ENCODE peak calls at places on chromosomes 6 and 20, in five cellular contexts. U is adipocyte; V is CD4-positive, alpha-beta memory T cell; F is NCI-H524; W is Karpas-422. C is an unnamed sample.
A peak's percentile ranks its signal among the peaks of the same experiment; 100 is the strongest.

GRCh38 chr6:35048031-35048613 is 93.0 kb downstream of the TCP11 start:
- DNase-seq in U (no peak), V (no peak), F (no peak), W (no peak), C (no peak)

GRCh38 chr20:53865905-53866786 is 204.2 kb downstream of the BCAS1 start:
- DNase-seq in U (peak; percentile 73), V (no peak), F (peak; percentile 52), W (peak; percentile 45), C (peak; percentile 36)

GRCh38 chr20:51452091-51452613 is 90.4 kb downstream of the NFATC2 start:
- DNase-seq in U (no peak), V (no peak), F (no peak), W (no peak), C (peak; percentile 25)

GRCh38 chr6:152206072-152206818 is 398.8 kb downstream of the ESR1 start:
- DNase-seq in U (peak; percentile 19), V (peak; percentile 39), F (no peak), W (peak; percentile 74), C (no peak)

GRCh38 chr20:62054451-62054953 is 11.2 kb downstream of the TAF4 start:
- DNase-seq in U (no peak), V (no peak), F (no peak), W (no peak), C (no peak)

GRCh38 chr6:3175742-3176321 is 18.5 kb upstream of the TUBB2A start:
- DNase-seq in U (no peak), V (no peak), F (no peak), W (peak; percentile 23), C (no peak)

GRCh38 chr6:11495565-11496145 is 41.9 kb upstream of the TMEM170B start:
- DNase-seq in U (no peak), V (no peak), F (no peak), W (no peak), C (no peak)

GRCh38 chr20:48975955-48976354 is 54.4 kb downstream of the ARFGEF2 start:
- DNase-seq in U (no peak), V (no peak), F (no peak), W (no peak), C (no peak)

GRCh38 chr6:52574709-52575489 is 2.0 kb downstream of the TRAM2 start:
- DNase-seq in U (peak; percentile 82), V (peak; percentile 78), F (no peak), W (no peak), C (no peak)

GRCh38 chr6:12504325-12504966 is 212.1 kb upstream of the PHACTR1 start:
- DNase-seq in U (no peak), V (no peak), F (no peak), W (peak; percentile 74), C (no peak)

GRCh38 chr6:157763129-157763893 is 59.7 kb upstream of the SNX9 start:
- DNase-seq in U (peak; percentile 82), V (no peak), F (no peak), W (peak; percentile 43), C (peak; percentile 71)

GRCh38 chr20:21719592-21720214 is 14.2 kb downstream of the PAX1 start:
- DNase-seq in U (peak; percentile 84), V (peak; percentile 16), F (peak; percentile 26), W (peak; percentile 88), C (peak; percentile 16)

GRCh38 chr20:24662286-24662685 is 192.9 kb downstream of the SYNDIG1 start:
- DNase-seq in U (no peak), V (no peak), F (peak; percentile 51), W (no peak), C (peak; percentile 82)

GRCh38 chr6:137867685-137868509 is 838 bp downstream of the TNFAIP3 start:
- DNase-seq in U (peak; percentile 60), V (peak; percentile 74), F (peak; percentile 62), W (peak; percentile 50), C (no peak)

GRCh38 chr20:11376998-11377397 is 540.7 kb upstream of the BTBD3 start:
- DNase-seq in U (no peak), V (no peak), F (no peak), W (no peak), C (no peak)

GRCh38 chr20:11072982-11073381 is 399.2 kb upstream of the JAG1 start:
- DNase-seq in U (no peak), V (no peak), F (no peak), W (no peak), C (no peak)

GRCh38 chr20:21048841-21049273 is 57.3 kb downstream of the LINC00237 start:
- DNase-seq in U (no peak), V (peak; percentile 23), F (no peak), W (peak; percentile 80), C (no peak)

GRCh38 chr6:15434823-15435380 is 189.0 kb downstream of the JARID2 start:
- DNase-seq in U (no peak), V (no peak), F (no peak), W (no peak), C (no peak)

GRCh38 chr20:2756056-2756611 is 44.3 kb downstream of the CPXM1 start:
- DNase-seq in U (peak; percentile 48), V (no peak), F (peak; percentile 30), W (no peak), C (no peak)

GRCh38 chr20:58855506-58856314 is 3.2 kb downstream of the GNAS start:
- DNase-seq in U (no peak), V (no peak), F (no peak), W (no peak), C (no peak)

GRCh38 chr6:98686008-98686601 is 148.3 kb upstream of the POU3F2 start:
- DNase-seq in U (no peak), V (no peak), F (no peak), W (no peak), C (no peak)

GRCh38 chr6:41074692-41075436 is 2.1 kb downstream of the NFYA start:
- DNase-seq in U (peak; percentile 19), V (no peak), F (no peak), W (no peak), C (no peak)

GRCh38 chr20:3242167-3242692 is 3.2 kb upstream of the SLC4A11 start:
- DNase-seq in U (no peak), V (no peak), F (no peak), W (no peak), C (no peak)

GRCh38 chr20:44407402-44408184 is 52.1 kb downstream of the HNF4A start:
- DNase-seq in U (peak; percentile 20), V (no peak), F (no peak), W (no peak), C (no peak)

GRCh38 chr6:13831623-13832022 is 17.3 kb upstream of the MCUR1 start:
- DNase-seq in U (no peak), V (no peak), F (no peak), W (no peak), C (no peak)

GRCh38 chr20:48722002-48722731 is 105.6 kb downstream of the PREX1 start:
- DNase-seq in U (peak; percentile 43), V (no peak), F (no peak), W (no peak), C (no peak)

GRCh38 chr6:148142821-148143220 is 199.8 kb upstream of the SASH1 start:
- DNase-seq in U (no peak), V (no peak), F (no peak), W (no peak), C (no peak)

GRCh38 chr6:20416063-20416454 is 14.4 kb downstream of the E2F3 start:
- DNase-seq in U (no peak), V (peak; percentile 13), F (no peak), W (no peak), C (no peak)

GRCh38 chr6:16154904-16155303 is 26.0 kb downstream of the MYLIP start:
- DNase-seq in U (peak; percentile 88), V (no peak), F (no peak), W (no peak), C (no peak)

GRCh38 chr6:6657085-6657819 is 68.7 kb downstream of the LY86 start:
- DNase-seq in U (no peak), V (no peak), F (no peak), W (no peak), C (no peak)

GRCh38 chr20:57814529-57814928 is 104.7 kb upstream of the PMEPA1 start:
- DNase-seq in U (no peak), V (no peak), F (no peak), W (no peak), C (no peak)

GRCh38 chr20:46205349-46205748 is 87.2 kb downstream of the CD40 start:
- DNase-seq in U (no peak), V (no peak), F (no peak), W (no peak), C (no peak)

GRCh38 chr20:60589624-60590023 is 631.4 kb downstream of the CDH26 start:
- DNase-seq in U (no peak), V (no peak), F (no peak), W (peak; percentile 55), C (no peak)

GRCh38 chr20:50523552-50524167 is 13.5 kb downstream of the PTPN1 start:
- DNase-seq in U (no peak), V (no peak), F (no peak), W (no peak), C (no peak)